ENCODE peak calls at places on chromosome 22, in six cellular contexts. One of them, this sample, is unnamed.

GRCh38 chr22:39725351-39726035 is 154.9 kb downstream of the CACNA1I start:
- DNase-seq in adipocyte: no peak
- DNase-seq in RPMI8226: no peak
- DNase-seq in HS-5: no peak
- DNase-seq in A172: no peak
- DNase-seq in PC-3: no peak
- DNase-seq in this sample: no peak

GRCh38 chr22:47793304-47794101 is 1031.1 kb downstream of the TBC1D22A start:
- DNase-seq in adipocyte: no peak
- DNase-seq in RPMI8226: peak
- DNase-seq in HS-5: no peak
- DNase-seq in A172: no peak
- DNase-seq in PC-3: no peak
- DNase-seq in this sample: no peak

GRCh38 chr22:44667829-44668189 is 34.2 kb upstream of the PRR5 start:
- DNase-seq in adipocyte: peak
- DNase-seq in RPMI8226: no peak
- DNase-seq in HS-5: no peak
- DNase-seq in A172: no peak
- DNase-seq in PC-3: no peak
- DNase-seq in this sample: no peak

GRCh38 chr22:19040581-19041402 is 81.4 kb downstream of the DGCR2 start:
- DNase-seq in adipocyte: no peak
- DNase-seq in RPMI8226: no peak
- DNase-seq in HS-5: no peak
- DNase-seq in A172: no peak
- DNase-seq in PC-3: no peak
- DNase-seq in this sample: no peak

GRCh38 chr22:30004689-30005088 is 75.6 kb upstream of the HORMAD2 start:
- DNase-seq in adipocyte: no peak
- DNase-seq in RPMI8226: no peak
- DNase-seq in HS-5: no peak
- DNase-seq in A172: no peak
- DNase-seq in PC-3: no peak
- DNase-seq in this sample: peak

GRCh38 chr22:26852176-26852575 is 194.8 kb downstream of the MIAT start:
- DNase-seq in adipocyte: no peak
- DNase-seq in RPMI8226: peak
- DNase-seq in HS-5: no peak
- DNase-seq in A172: no peak
- DNase-seq in PC-3: no peak
- DNase-seq in this sample: no peak

GRCh38 chr22:29727248-29727551 is 7.4 kb downstream of the CABP7 start:
- DNase-seq in adipocyte: peak
- DNase-seq in RPMI8226: peak
- DNase-seq in HS-5: no peak
- DNase-seq in A172: no peak
- DNase-seq in PC-3: no peak
- DNase-seq in this sample: peak

GRCh38 chr22:30857791-30858190 is 110.8 kb downstream of the MORC2 start:
- DNase-seq in adipocyte: no peak
- DNase-seq in RPMI8226: no peak
- DNase-seq in HS-5: no peak
- DNase-seq in A172: no peak
- DNase-seq in PC-3: no peak
- DNase-seq in this sample: no peak

GRCh38 chr22:49937758-49938564 is 19.5 kb downstream of the CRELD2 start:
- DNase-seq in adipocyte: no peak
- DNase-seq in RPMI8226: no peak
- DNase-seq in HS-5: no peak
- DNase-seq in A172: no peak
- DNase-seq in PC-3: no peak
- DNase-seq in this sample: no peak

This sample was measured in M059J.